ENCODE peak calls at places on chromosomes 4 and X, in nine cellular contexts. One of them, this sample, is unnamed.

GRCh38 chr4:31104033-31104432 is 383.9 kb downstream of the PCDH7 start:
- DNase-seq in activated naive CD8-positive, alpha-beta T cell treated with anti-CD3 and anti-CD28 coated beads for 36 hours: no peak
- DNase-seq in endothelial cell: no peak
- DNase-seq in Daoy: no peak
- DNase-seq in neural progenitor cell: no peak
- DNase-seq in anterior cingulate cortex: no peak
- DNase-seq in RCC 7860: no peak
- DNase-seq in RPMI7951: no peak
- DNase-seq in hypothalamus: no peak
- DNase-seq in this sample: no peak

GRCh38 chrX:137926090-137926489 is 360.2 kb downstream of the ZIC3 start:
- DNase-seq in activated naive CD8-positive, alpha-beta T cell treated with anti-CD3 and anti-CD28 coated beads for 36 hours: no peak
- DNase-seq in endothelial cell: peak
- DNase-seq in Daoy: peak
- DNase-seq in neural progenitor cell: peak
- DNase-seq in anterior cingulate cortex: no peak
- DNase-seq in RCC 7860: no peak
- DNase-seq in RPMI7951: no peak
- DNase-seq in hypothalamus: no peak
- DNase-seq in this sample: peak

GRCh38 chrX:136542281-136542680 is 10.3 kb downstream of the VGLL1 start:
- DNase-seq in activated naive CD8-positive, alpha-beta T cell treated with anti-CD3 and anti-CD28 coated beads for 36 hours: no peak
- DNase-seq in endothelial cell: no peak
- DNase-seq in Daoy: no peak
- DNase-seq in neural progenitor cell: no peak
- DNase-seq in anterior cingulate cortex: no peak
- DNase-seq in RCC 7860: no peak
- DNase-seq in RPMI7951: no peak
- DNase-seq in hypothalamus: no peak
- DNase-seq in this sample: no peak

GRCh38 chr4:752196-752861 is 46.7 kb downstream of the PCGF3 start:
- DNase-seq in activated naive CD8-positive, alpha-beta T cell treated with anti-CD3 and anti-CD28 coated beads for 36 hours: no peak
- DNase-seq in endothelial cell: no peak
- DNase-seq in Daoy: no peak
- DNase-seq in neural progenitor cell: no peak
- DNase-seq in anterior cingulate cortex: no peak
- DNase-seq in RCC 7860: no peak
- DNase-seq in RPMI7951: no peak
- DNase-seq in hypothalamus: no peak
- DNase-seq in this sample: no peak

GRCh38 chr4:99165978-99166377 is 21.9 kb upstream of the ADH4 start:
- DNase-seq in activated naive CD8-positive, alpha-beta T cell treated with anti-CD3 and anti-CD28 coated beads for 36 hours: no peak
- DNase-seq in endothelial cell: no peak
- DNase-seq in Daoy: no peak
- DNase-seq in neural progenitor cell: no peak
- DNase-seq in anterior cingulate cortex: no peak
- DNase-seq in RCC 7860: no peak
- DNase-seq in RPMI7951: no peak
- DNase-seq in hypothalamus: no peak
- DNase-seq in this sample: peak

GRCh38 chr4:74123065-74123728 is 24.2 kb upstream of the CXCL2 start:
- DNase-seq in activated naive CD8-positive, alpha-beta T cell treated with anti-CD3 and anti-CD28 coated beads for 36 hours: no peak
- DNase-seq in endothelial cell: no peak
- DNase-seq in Daoy: peak
- DNase-seq in neural progenitor cell: no peak
- DNase-seq in anterior cingulate cortex: peak
- DNase-seq in RCC 7860: no peak
- DNase-seq in RPMI7951: peak
- DNase-seq in hypothalamus: no peak
- DNase-seq in this sample: peak

GRCh38 chrX:23311731-23312130 is 22.9 kb upstream of the PTCHD1 start:
- DNase-seq in activated naive CD8-positive, alpha-beta T cell treated with anti-CD3 and anti-CD28 coated beads for 36 hours: no peak
- DNase-seq in endothelial cell: no peak
- DNase-seq in Daoy: no peak
- DNase-seq in neural progenitor cell: no peak
- DNase-seq in anterior cingulate cortex: no peak
- DNase-seq in RCC 7860: no peak
- DNase-seq in RPMI7951: no peak
- DNase-seq in hypothalamus: no peak
- DNase-seq in this sample: no peak

GRCh38 chrX:2748171-2748814 is 3.5 kb upstream of the XG start:
- DNase-seq in activated naive CD8-positive, alpha-beta T cell treated with anti-CD3 and anti-CD28 coated beads for 36 hours: no peak
- DNase-seq in endothelial cell: no peak
- DNase-seq in Daoy: no peak
- DNase-seq in neural progenitor cell: no peak
- DNase-seq in anterior cingulate cortex: no peak
- DNase-seq in RCC 7860: no peak
- DNase-seq in RPMI7951: no peak
- DNase-seq in hypothalamus: no peak
- DNase-seq in this sample: no peak

GRCh38 chr4:65046496-65047101 is 623.7 kb downstream of the EPHA5 start:
- DNase-seq in activated naive CD8-positive, alpha-beta T cell treated with anti-CD3 and anti-CD28 coated beads for 36 hours: no peak
- DNase-seq in endothelial cell: no peak
- DNase-seq in Daoy: no peak
- DNase-seq in neural progenitor cell: no peak
- DNase-seq in anterior cingulate cortex: no peak
- DNase-seq in RCC 7860: no peak
- DNase-seq in RPMI7951: peak
- DNase-seq in hypothalamus: no peak
- DNase-seq in this sample: peak

GRCh38 chr4:7792616-7793015 is 147.0 kb downstream of the AFAP1 start:
- DNase-seq in activated naive CD8-positive, alpha-beta T cell treated with anti-CD3 and anti-CD28 coated beads for 36 hours: no peak
- DNase-seq in endothelial cell: no peak
- DNase-seq in Daoy: no peak
- DNase-seq in neural progenitor cell: no peak
- DNase-seq in anterior cingulate cortex: no peak
- DNase-seq in RCC 7860: no peak
- DNase-seq in RPMI7951: no peak
- DNase-seq in hypothalamus: no peak
- DNase-seq in this sample: no peak